ENCODE peak calls at places on chromosomes 12 and 14, in four cellular contexts. A is H1, T is HepG2, V is A549. L is an unnamed sample.

GRCh38 chr12:100141998-100142850 is 450 bp downstream of the BLTP3B start:
- DNase-seq in T (peak), V (peak), A (no peak), L (peak)

GRCh38 chr12:98341021-98341420 is 174.4 kb upstream of the TMPO start:
- DNase-seq in T (no peak), V (no peak), A (no peak), L (no peak)

GRCh38 chr12:124499873-124500231 is 67.6 kb downstream of the NCOR2 start:
- DNase-seq in T (no peak), A (no peak), V (no peak), L (no peak)

GRCh38 chr14:55913324-55914035 is 204.7 kb upstream of the PELI2 start:
- DNase-seq in V (no peak), T (no peak), A (no peak), L (no peak)

GRCh38 chr12:89571481-89572190 is 45.8 kb upstream of the POC1B start:
- DNase-seq in V (no peak), A (no peak), T (no peak), L (no peak)

GRCh38 chr14:98704441-98704840 is 567.6 kb downstream of the BCL11B start:
- DNase-seq in A (no peak), V (no peak), T (no peak), L (no peak)

GRCh38 chr12:77161944-77162343 is 96.6 kb upstream of the E2F7 start:
- DNase-seq in A (no peak), V (no peak), T (no peak), L (no peak)

GRCh38 chr12:25943940-25944339 is 14.5 kb upstream of the RASSF8 start:
- DNase-seq in A (no peak), V (no peak), T (no peak), L (no peak)

GRCh38 chr12:54589964-54590363 is 1.5 kb upstream of the PPP1R1A start:
- DNase-seq in V (no peak), T (no peak), A (no peak), L (no peak)

GRCh38 chr14:93775744-93776143 is 12.5 kb downstream of the PRIMA1 start:
- DNase-seq in A (no peak), T (no peak), V (no peak), L (peak)
- TF ChIP-seq PHF8 in A (no peak), T (no peak), V (no peak), L (no peak)

GRCh38 chr12:12561305-12562015 is 1.2 kb downstream of the DUSP16 start:
- DNase-seq in V (peak), A (no peak), T (peak), L (no peak)
- TF ChIP-seq PHF8 in V (peak), A (peak), T (peak), L (peak)

GRCh38 chr12:78793982-78794381 is 70.6 kb upstream of the SYT1 start:
- DNase-seq in V (no peak), A (no peak), T (no peak), L (no peak)

GRCh38 chr12:78799679-78800078 is 64.9 kb upstream of the SYT1 start:
- DNase-seq in A (no peak), T (no peak), V (no peak), L (no peak)

GRCh38 chr12:78793491-78793890 is 71.1 kb upstream of the SYT1 start:
- DNase-seq in T (no peak), V (no peak), A (no peak), L (no peak)

GRCh38 chr12:78797201-78797931 is 67.2 kb upstream of the SYT1 start:
- DNase-seq in A (no peak), T (no peak), V (no peak), L (no peak)

GRCh38 chr12:78795934-78796445 is 68.6 kb upstream of the SYT1 start:
- DNase-seq in V (no peak), A (no peak), T (no peak), L (no peak)
- TF ChIP-seq PHF8 in V (no peak), A (no peak), T (no peak), L (no peak)

GRCh38 chr12:12663644-12664294 is 32.2 kb downstream of the GPR19 start:
- DNase-seq in T (no peak), A (no peak), V (no peak), L (no peak)

GRCh38 chr12:12660201-12660600 is 35.8 kb downstream of the GPR19 start:
- DNase-seq in V (no peak), A (no peak), T (no peak), L (no peak)

GRCh38 chr12:12665194-12665593 is 30.8 kb downstream of the GPR19 start:
- DNase-seq in V (no peak), A (no peak), T (no peak), L (no peak)

DNA sequence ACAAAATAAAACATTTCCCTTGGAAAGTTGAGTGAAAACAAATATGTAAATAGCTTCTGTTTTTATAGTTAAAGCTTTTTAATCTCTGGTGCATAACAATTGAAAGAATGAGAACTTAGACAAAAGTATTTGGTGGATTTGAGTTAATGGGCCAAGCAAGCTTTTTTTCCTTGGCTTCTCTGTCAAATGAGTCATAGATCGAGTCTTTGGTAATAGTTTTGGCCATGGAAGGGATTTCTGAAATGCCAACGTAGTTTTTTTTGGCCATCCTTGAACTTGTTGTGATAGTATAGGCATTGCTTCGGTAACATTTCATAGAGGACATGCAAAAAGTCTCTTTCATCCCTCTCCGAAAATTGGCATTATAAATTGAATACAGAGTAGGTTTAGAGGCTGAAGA is 34.9 kb downstream of the GPR19 start:
- DNase-seq in A (no peak), T (no peak), V (no peak), L (no peak)
- TF ChIP-seq PHF8 in A (no peak), T (no peak), V (no peak), L (no peak)